ENCODE peak calls at places on chromosome 9, in four cellular contexts. V is germinal center, Q is skeletal muscle cell, G is DMS 273 treated with DMSO at 0.1 percent for 48 hours. A is an unnamed sample.

GRCh38 chr9:77802512-77803293 is 154.6 kb upstream of the GNA14 start:
- DNase-seq in V (no peak), Q (no peak), G (no peak), A (no peak)

GRCh38 chr9:70093944-70094343 is 50.3 kb downstream of the MAMDC2 start:
- DNase-seq in V (no peak), Q (no peak), G (no peak), A (no peak)

GRCh38 chr9:113651896-113652295 is 188.4 kb downstream of the RGS3 start:
- DNase-seq in V (no peak), Q (no peak), G (no peak), A (no peak)

GRCh38 chr9:131382850-131383729 is 10.8 kb upstream of the PRRC2B start:
- DNase-seq in V (no peak), Q (peak; percentile 49), G (peak; percentile 82), A (no peak)

GRCh38 chr9:32571969-32572899 is 725 bp downstream of the NDUFB6 start:
- DNase-seq in V (peak; percentile 86), Q (peak; percentile 38), G (peak; percentile 43), A (peak; percentile 77)

GRCh38 chr9:115591584-115591984 is 473.6 kb upstream of the TNC start:
- DNase-seq in V (peak; percentile 8), Q (peak; percentile 98), G (peak; percentile 66), A (peak; percentile 27)

GRCh38 chr9:121714075-121714705 is 62.8 kb downstream of the DAB2IP start:
- DNase-seq in V (no peak), Q (no peak), G (no peak), A (no peak)

GRCh38 chr9:137221477-137222111 is 446 bp downstream of the RNF208 start:
- DNase-seq in V (no peak), Q (no peak), G (no peak), A (no peak)

GRCh38 chr9:124410321-124410913 is 4.8 kb downstream of the PSMB7 start:
- DNase-seq in V (no peak), Q (no peak), G (no peak), A (no peak)

GRCh38 chr9:81526587-81526986 is 162.8 kb downstream of the TLE1 start:
- DNase-seq in V (no peak), Q (peak; percentile 72), G (no peak), A (no peak)

GRCh38 chr9:116318463-116319271 is 165.1 kb downstream of the PAPPA start:
- DNase-seq in V (no peak), Q (peak; percentile 78), G (no peak), A (no peak)

GRCh38 chr9:114387678-114388431 is at the start of gene AKNA:
- DNase-seq in V (peak; percentile 57), Q (peak; percentile 59), G (no peak), A (no peak)

GRCh38 chr9:134002796-134003195 is 10.7 kb upstream of the VAV2 start:
- DNase-seq in V (no peak), Q (no peak), G (no peak), A (no peak)

GRCh38 chr9:125240649-125240999 is 519 bp downstream of the HSPA5 start:
- DNase-seq in V (peak; percentile 22), Q (no peak), G (no peak), A (no peak)

GRCh38 chr9:79976501-79977444 is 405.0 kb downstream of the TLE4 start:
- DNase-seq in V (no peak), Q (no peak), G (no peak), A (no peak)

GRCh38 chr9:92964607-92964975 is 17.3 kb downstream of the FGD3 start:
- DNase-seq in V (no peak), Q (no peak), G (no peak), A (no peak)

GRCh38 chr9:93300175-93300572 is 116.2 kb downstream of the WNK2 start:
- DNase-seq in V (no peak), Q (no peak), G (no peak), A (no peak)

GRCh38 chr9:33431420-33431819 is 16.0 kb downstream of the AQP3 start:
- DNase-seq in V (no peak), Q (no peak), G (no peak), A (no peak)

GRCh38 chr9:87337335-87338074 is 160.2 kb upstream of the DAPK1 start:
- DNase-seq in V (no peak), Q (no peak), G (peak; percentile 21), A (no peak)

GRCh38 chr9:114250235-114250568 is 72.7 kb upstream of the ORM1 start:
- DNase-seq in V (no peak), Q (peak; percentile 52), G (peak; percentile 73), A (no peak)

GRCh38 chr9:88278036-88278435 is 110.2 kb upstream of the SPIN1 start:
- DNase-seq in V (no peak), Q (no peak), G (no peak), A (no peak)

GRCh38 chr9:94554078-94554438 is 825 bp upstream of the PCAT7 start:
- DNase-seq in V (no peak), Q (no peak), G (no peak), A (no peak)

GRCh38 chr9:3951266-3951665 is 348.6 kb downstream of the GLIS3 start:
- DNase-seq in V (no peak), Q (no peak), G (no peak), A (no peak)